ENCODE peak calls at places on chromosomes 7 and 10, in five cellular contexts. R, J, H, P and S are unnamed samples.

GRCh38 chr10:51419416-51420093 is 279.8 kb downstream of the CSTF2T start:
- DNase-seq in R (no peak), J (no peak), H (no peak), P (no peak), S (no peak)

GRCh38 chr10:3564599-3564998 is 220.4 kb downstream of the KLF6 start:
- DNase-seq in R (no peak), J (no peak), H (no peak), P (no peak), S (no peak)

GRCh38 chr10:124619195-124619594 is 125.0 kb downstream of the FAM53B start:
- DNase-seq in R (no peak), J (peak), H (no peak), P (no peak), S (no peak)

GRCh38 chr7:36190447-36191291 is 37.6 kb downstream of the EEPD1 start:
- DNase-seq in R (no peak), J (no peak), H (no peak), P (no peak), S (no peak)

GRCh38 chr10:71799785-71800453 is 26.6 kb upstream of the VSIR start:
- DNase-seq in R (no peak), J (no peak), H (peak), P (peak), S (no peak)

GRCh38 chr10:132162021-132162531 is 24.7 kb upstream of the DPYSL4 start:
- DNase-seq in R (no peak), J (peak), H (no peak), P (no peak), S (no peak)

GRCh38 chr7:75968561-75969001 is 25.8 kb downstream of the TMEM120A start:
- DNase-seq in R (no peak), J (no peak), H (no peak), P (no peak), S (no peak)

GRCh38 chr10:98193030-98193429 is 58.6 kb downstream of the R3HCC1L start:
- DNase-seq in R (no peak), J (no peak), H (no peak), P (no peak), S (no peak)

GRCh38 chr7:157898802-157899201 is 562.0 kb downstream of the DNAJB6 start:
- DNase-seq in R (no peak), J (no peak), H (no peak), P (no peak), S (peak)

GRCh38 chr7:22860784-22861482 is 38.3 kb upstream of the TOMM7 start:
- DNase-seq in R (no peak), J (no peak), H (no peak), P (no peak), S (no peak)

GRCh38 chr10:49736564-49737113 is 25.5 kb downstream of the OGDHL start:
- DNase-seq in R (no peak), J (no peak), H (no peak), P (no peak), S (no peak)

GRCh38 chr10:92690211-92691041 is 671 bp downstream of the HHEX start:
- DNase-seq in R (peak), J (no peak), H (peak), P (peak), S (peak)

GRCh38 chr7:43302211-43302711 is 189.8 kb downstream of the HECW1 start:
- DNase-seq in R (no peak), J (no peak), H (peak), P (no peak), S (no peak)